ENCODE peak calls at places on chromosomes 3 and 15, in seven cellular contexts. C is activated CD4-positive, alpha-beta memory T cell treated with anti-CD3 and anti-CD28 coated beads, Interleukin-2, amount 10 ng/mL, durations not matched to agents 7 days and 5 days; R is T-helper 2 cell; F is GM04503; N is progenitor cell of endocrine pancreas; M is stimulated activated CD8-positive, alpha-beta memory T cell treated with anti-CD3 and anti-CD28 coated beads, Interleukin-15, amount 100 ng/mL, for 48 hours; I is mucosa of descending colon. B is an unnamed sample.

GRCh38 chr3:37934631-37935289 is 55.8 kb upstream of the VILL start:
- DNase-seq in C (no peak), R (no peak), F (no peak), N (no peak), M (no peak), I (no peak), B (no peak)

GRCh38 chr3:10008588-10009344 is 17.5 kb upstream of the FANCD2 start:
- DNase-seq in C (peak), R (peak), F (no peak), N (peak), M (peak), I (peak), B (peak)

GRCh38 chr3:44981220-44981619 is 5.2 kb downstream of the EXOSC7 start:
- DNase-seq in C (no peak), R (no peak), F (no peak), N (no peak), M (no peak), I (no peak), B (no peak)

GRCh38 chr15:101620645-101621044 is 31.5 kb downstream of the TM2D3 start:
- DNase-seq in C (no peak), R (no peak), F (no peak), N (no peak), M (no peak), I (no peak), B (no peak)

GRCh38 chr15:53512029-53512428 is 247.4 kb downstream of the WDR72 start:
- DNase-seq in C (no peak), R (no peak), F (no peak), N (no peak), M (no peak), I (no peak), B (no peak)

GRCh38 chr15:58758141-58758540 is 8.6 kb upstream of the ADAM10 start:
- DNase-seq in C (no peak), R (no peak), F (no peak), N (no peak), M (no peak), I (no peak), B (no peak)

GRCh38 chr15:77059761-77060345 is 11.1 kb downstream of the TSPAN3 start:
- DNase-seq in C (no peak), R (no peak), F (no peak), N (no peak), M (no peak), I (no peak), B (no peak)

GRCh38 chr15:83112233-83112958 is 5.0 kb downstream of the TM6SF1 start:
- DNase-seq in C (no peak), R (no peak), F (no peak), N (no peak), M (no peak), I (no peak), B (no peak)

GRCh38 chr3:37338500-37338899 is 164.1 kb upstream of the LRRFIP2 start:
- DNase-seq in C (no peak), R (no peak), F (peak), N (no peak), M (no peak), I (no peak), B (no peak)

GRCh38 chr3:155001289-155002007 is 78.7 kb upstream of the MME start:
- DNase-seq in C (no peak), R (no peak), F (no peak), N (no peak), M (no peak), I (no peak), B (no peak)

GRCh38 chr15:75531041-75531450 is 48.1 kb downstream of the PTPN9 start:
- DNase-seq in C (no peak), R (no peak), F (peak), N (no peak), M (no peak), I (no peak), B (peak)

GRCh38 chr3:63855333-63855940 is 8.2 kb downstream of the THOC7 start:
- DNase-seq in C (no peak), R (no peak), F (no peak), N (no peak), M (no peak), I (no peak), B (no peak)

GRCh38 chr3:47098910-47099309 is 65.0 kb downstream of the SETD2 start:
- DNase-seq in C (no peak), R (no peak), F (no peak), N (no peak), M (no peak), I (no peak), B (no peak)

GRCh38 chr3:11195201-11195600 is 40.9 kb downstream of the HRH1 start:
- DNase-seq in C (no peak), R (no peak), F (no peak), N (no peak), M (no peak), I (no peak), B (no peak)

GRCh38 chr3:81790117-81790516 is 28.7 kb upstream of the GBE1 start:
- DNase-seq in C (no peak), R (no peak), F (no peak), N (no peak), M (no peak), I (no peak), B (no peak)

B was measured in left colon.